ENCODE peak calls at places on chromosomes 7 and 10, in nine cellular contexts. N is Calu3, Z is cardiac muscle cell, J is left lung, S is WERI-Rb-1, T is upper lobe of right lung, M is HL-60, H is transverse colon, B is heart right ventricle. E is an unnamed sample.
A peak's percentile ranks its signal among the peaks of the same experiment; 100 is the strongest.

GRCh38 chr10:78458983-78459638 is 425.4 kb downstream of the RPS24 start:
- DNase-seq in S (no peak), T (no peak), Z (no peak), B (no peak), N (peak; percentile 38), J (no peak), M (no peak), H (no peak), E (no peak)

GRCh38 chr7:149753370-149754233 is 19.8 kb downstream of the ZNF467 start:
- DNase-seq in Z (peak; percentile 72), J (no peak), B (peak; percentile 61), H (peak; percentile 33), N (peak; percentile 67), M (no peak), T (no peak), S (peak; percentile 89), E (peak; percentile 84)

GRCh38 chr7:27593226-27593625 is 69.5 kb downstream of the HIBADH start:
- DNase-seq in N (no peak), T (no peak), S (no peak), H (no peak), M (no peak), B (no peak), J (no peak), Z (no peak), E (no peak)

GRCh38 chr7:63900394-63901203 is 98.0 kb upstream of the ZNF722 start:
- DNase-seq in J (peak; percentile 94), H (peak; percentile 67), Z (no peak), M (peak; percentile 92), N (peak; percentile 67), T (peak; percentile 95), B (peak; percentile 88), S (no peak), E (no peak)

GRCh38 chr7:4866528-4867496 is 5.0 kb upstream of the PAPOLB start:
- DNase-seq in H (no peak), N (no peak), J (no peak), T (no peak), S (no peak), Z (no peak), B (no peak), M (no peak), E (no peak)

GRCh38 chr7:4800926-4801838 is 25.8 kb downstream of the AP5Z1 start:
- DNase-seq in N (no peak), Z (no peak), B (no peak), J (no peak), M (no peak), H (no peak), S (peak; percentile 67), T (no peak), E (peak; percentile 22)

GRCh38 chr7:19957664-19958063 is 184.2 kb upstream of the TMEM196 start:
- DNase-seq in J (no peak), T (no peak), H (no peak), B (no peak), N (no peak), Z (no peak), S (no peak), M (no peak), E (no peak)

GRCh38 chr7:158450476-158451124 is 137.0 kb downstream of the PTPRN2 start:
- DNase-seq in N (no peak), T (no peak), S (no peak), J (no peak), B (no peak), M (no peak), Z (no peak), H (no peak), E (no peak)

GRCh38 chr7:29865526-29865925 is 59.2 kb downstream of the WIPF3 start:
- DNase-seq in H (no peak), B (no peak), J (no peak), S (no peak), T (no peak), N (no peak), Z (no peak), M (no peak), E (no peak)

GRCh38 chr7:149317986-149318672 is 56.1 kb downstream of the ZNF783 start:
- DNase-seq in N (no peak), M (no peak), J (no peak), H (no peak), B (no peak), Z (no peak), S (no peak), T (no peak), E (no peak)

GRCh38 chr7:137656227-137656849 is 190.4 kb downstream of the DGKI start:
- DNase-seq in S (peak; percentile 77), T (peak; percentile 76), J (peak; percentile 77), M (peak; percentile 79), N (peak; percentile 75), Z (peak; percentile 84), H (peak; percentile 79), B (peak; percentile 72), E (peak; percentile 81)

GRCh38 chr10:102615361-102615760 is 28.9 kb upstream of the TRIM8 start:
- DNase-seq in B (no peak), T (no peak), H (no peak), S (peak; percentile 85), M (no peak), J (no peak), N (no peak), Z (peak; percentile 71), E (peak; percentile 45)
- TF ChIP-seq CTCF in B (no peak), T (no peak), H (no peak), S (peak; percentile 90), M (no peak), J (no peak), N (peak; percentile 16), Z (peak; percentile 40), E (no peak)

GRCh38 chr7:22110881-22111280 is 165.2 kb upstream of the CDCA7L start:
- DNase-seq in J (no peak), N (no peak), S (no peak), Z (no peak), M (no peak), B (no peak), T (no peak), H (no peak), E (no peak)

GRCh38 chr7:22110227-22110839 is 164.6 kb upstream of the CDCA7L start:
- DNase-seq in B (no peak), N (peak; percentile 81), H (peak; percentile 48), Z (peak; percentile 79), S (peak; percentile 66), M (peak; percentile 59), T (no peak), J (no peak), E (peak; percentile 62)

GRCh38 chr7:22111661-22112060 is 166.0 kb upstream of the CDCA7L start:
- DNase-seq in T (no peak), Z (no peak), M (no peak), B (no peak), S (no peak), N (no peak), J (no peak), H (no peak), E (no peak)

GRCh38 chr7:22108151-22108845 is 162.6 kb upstream of the CDCA7L start:
- DNase-seq in N (no peak), H (no peak), Z (no peak), J (no peak), S (no peak), T (no peak), M (no peak), B (no peak), E (no peak)

DNA sequence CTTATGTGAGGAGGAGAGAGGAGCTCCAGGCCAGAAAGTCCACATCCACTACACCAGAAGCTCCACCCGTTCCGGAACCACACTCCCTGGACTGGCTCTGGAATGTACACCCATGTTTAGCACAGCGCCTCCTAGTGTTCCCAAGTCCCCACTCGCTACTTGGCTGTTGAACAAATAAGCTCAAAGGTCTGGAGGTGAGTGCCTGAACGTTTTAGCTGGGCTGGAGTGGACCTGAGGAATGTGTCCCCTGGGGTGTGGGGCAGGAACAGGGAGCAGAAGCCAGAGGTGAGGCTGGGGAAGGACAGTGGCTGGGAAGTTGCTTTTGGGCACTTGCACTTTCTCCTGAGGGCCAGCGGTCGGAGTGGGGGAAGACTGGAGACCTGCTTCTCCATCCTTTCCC is 164.1 kb upstream of the CDCA7L start:
- DNase-seq in S (peak; percentile 50), N (peak; percentile 49), Z (peak; percentile 53), H (peak; percentile 28), J (no peak), M (peak; percentile 11), T (no peak), B (no peak), E (peak; percentile 54)
- TF ChIP-seq CTCF in S (peak; percentile 49), N (no peak), Z (peak; percentile 44), H (no peak), J (no peak), M (peak; percentile 20), T (no peak), B (no peak), E (no peak)

GRCh38 chr10:76769161-76769560 is 868.4 kb downstream of the KCNMA1 start:
- DNase-seq in H (no peak), M (no peak), N (no peak), Z (no peak), T (no peak), S (no peak), B (no peak), J (no peak), E (no peak)

GRCh38 chr10:76779163-76779820 is 858.3 kb downstream of the KCNMA1 start:
- DNase-seq in J (no peak), M (no peak), B (no peak), H (no peak), S (no peak), N (no peak), Z (peak; percentile 15), T (no peak), E (no peak)

GRCh38 chr10:76779821-76780281 is 857.8 kb downstream of the KCNMA1 start:
- DNase-seq in S (no peak), T (no peak), M (no peak), H (no peak), Z (peak; percentile 17), N (no peak), B (no peak), J (no peak), E (no peak)

GRCh38 chr10:76769587-76769986 is 868.0 kb downstream of the KCNMA1 start:
- DNase-seq in H (no peak), Z (no peak), M (no peak), N (no peak), S (no peak), B (no peak), J (no peak), T (no peak), E (no peak)

DNA sequence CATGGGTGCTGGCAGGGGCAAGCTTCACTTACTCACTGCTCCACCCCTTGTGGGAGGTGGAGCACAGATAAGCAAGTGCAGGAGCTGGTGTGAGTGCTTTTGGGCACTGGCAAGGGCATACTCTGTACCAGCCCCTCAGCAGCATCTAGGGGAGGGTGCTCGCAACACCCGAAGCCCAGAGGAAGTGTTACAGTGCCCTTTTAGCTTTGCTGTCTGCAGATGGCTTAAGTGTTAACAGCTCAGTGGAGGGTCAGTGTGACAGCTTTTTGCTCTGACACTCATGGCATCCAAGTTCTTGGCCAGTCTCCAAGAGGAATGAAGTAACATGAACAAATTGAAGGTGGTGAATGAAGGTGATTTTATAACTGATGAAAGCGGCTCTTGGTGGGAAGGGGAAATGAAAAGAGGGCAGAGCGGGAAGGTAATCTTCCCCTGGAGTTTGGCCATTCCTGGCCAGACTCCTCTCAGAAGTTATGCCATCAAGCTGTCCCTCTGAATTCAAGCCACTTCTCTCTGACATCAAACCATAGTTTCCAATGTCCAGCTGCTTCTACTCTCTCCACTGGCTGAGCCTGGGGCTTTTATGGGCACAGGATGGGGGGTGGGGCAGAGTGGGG is 862.5 kb downstream of the KCNMA1 start:
- DNase-seq in M (no peak), T (no peak), B (peak; percentile 60), H (no peak), N (no peak), S (no peak), J (no peak), Z (peak; percentile 80), E (no peak)
- TF ChIP-seq CTCF in M (no peak), T (no peak), B (no peak), H (no peak), N (no peak), S (no peak), J (no peak), Z (no peak), E (no peak)

GRCh38 chr7:362416-363096 is 72.6 kb downstream of the FOXL3 start:
- DNase-seq in B (peak; percentile 22), T (peak; percentile 62), M (no peak), N (no peak), H (peak; percentile 39), J (no peak), S (no peak), Z (no peak), E (peak; percentile 6)
- TF ChIP-seq CTCF in B (no peak), T (no peak), M (no peak), N (no peak), H (no peak), J (no peak), S (no peak), Z (no peak), E (no peak)